ENCODE peak calls at places on chromosome 5, in six cellular contexts. P, R, T, O, J and H are unnamed samples.

GRCh38 chr5:11931638-11932037 is 27.4 kb upstream of the CTNND2 start:
- DNase-seq in O (no peak), T (no peak), R (no peak), P (no peak), J (no peak), H (no peak)

GRCh38 chr5:124342027-124342471 is 404.4 kb downstream of the ZNF608 start:
- DNase-seq in P (no peak), J (no peak), R (no peak), O (peak; percentile 34), T (no peak), H (no peak)

GRCh38 chr5:157252741-157253465 is 13.0 kb upstream of the CYFIP2 start:
- DNase-seq in T (no peak), O (peak; percentile 44), R (no peak), P (no peak), J (no peak), H (no peak)

GRCh38 chr5:157603333-157604190 is 28.0 kb upstream of the ADAM19 start:
- DNase-seq in T (no peak), J (no peak), O (peak; percentile 90), R (no peak), P (no peak), H (no peak)

GRCh38 chr5:106521701-106522100 is 1149.0 kb downstream of the EFNA5 start:
- DNase-seq in P (no peak), J (no peak), T (no peak), R (no peak), O (peak; percentile 88), H (no peak)

GRCh38 chr5:134245101-134245604 is 19.3 kb upstream of the PPP2CA start:
- DNase-seq in O (peak; percentile 68), P (no peak), T (no peak), J (no peak), R (no peak), H (peak; percentile 56)

GRCh38 chr5:62340392-62340791 is 34.4 kb downstream of the KIF2A start:
- DNase-seq in T (no peak), J (no peak), O (peak; percentile 13), R (no peak), P (no peak), H (no peak)

GRCh38 chr5:43523662-43524072 is 8.7 kb upstream of the C5orf34 start:
- DNase-seq in R (no peak), J (no peak), P (no peak), O (no peak), T (no peak), H (no peak)

GRCh38 chr5:32030686-32031478 is 143.2 kb downstream of the GOLPH3 start:
- DNase-seq in O (no peak), J (no peak), P (no peak), T (no peak), R (no peak), H (no peak)

GRCh38 chr5:71786337-71787060 is 67.4 kb downstream of the CARTPT start:
- DNase-seq in R (no peak), J (no peak), T (no peak), O (no peak), P (no peak), H (no peak)

GRCh38 chr5:38367410-38367809 is 109.1 kb downstream of the EGFLAM start:
- DNase-seq in T (no peak), J (no peak), R (no peak), O (peak; percentile 22), P (no peak), H (no peak)

GRCh38 chr5:73233053-73233460 is 60.1 kb downstream of the TMEM174 start:
- DNase-seq in J (no peak), T (no peak), O (no peak), R (no peak), P (no peak), H (no peak)

GRCh38 chr5:168404366-168404765 is 81.9 kb upstream of the RARS1 start:
- DNase-seq in T (no peak), J (no peak), R (no peak), P (no peak), O (peak; percentile 89), H (no peak)

GRCh38 chr5:174693697-174694400 is 30.5 kb upstream of the MSX2 start:
- DNase-seq in J (no peak), P (no peak), R (no peak), T (peak; percentile 39), O (no peak), H (no peak)

GRCh38 chr5:172085738-172086137 is 79.3 kb upstream of the FBXW11 start:
- DNase-seq in P (no peak), J (no peak), R (no peak), O (no peak), T (no peak), H (no peak)

GRCh38 chr5:119363936-119364335 is 8.1 kb downstream of the TNFAIP8 start:
- DNase-seq in P (no peak), J (no peak), O (no peak), R (no peak), T (no peak), H (no peak)

GRCh38 chr5:90783460-90784333 is 225.1 kb downstream of the ADGRV1 start:
- DNase-seq in R (peak; percentile 53), T (peak; percentile 58), P (peak; percentile 66), J (peak; percentile 63), O (peak; percentile 81), H (peak; percentile 69)

GRCh38 chr5:65926893-65927292 is 518 bp downstream of the ERBIN start:
- DNase-seq in T (peak; percentile 19), P (no peak), O (no peak), R (no peak), J (no peak), H (no peak)

GRCh38 chr5:179610109-179610902 is 13.2 kb downstream of the HNRNPH1 start:
- DNase-seq in R (no peak), O (no peak), J (no peak), P (peak; percentile 54), T (no peak), H (peak; percentile 21)

GRCh38 chr5:148843510-148844318 is 17.3 kb downstream of the ADRB2 start:
- DNase-seq in R (no peak), O (no peak), J (no peak), P (no peak), T (no peak), H (no peak)

GRCh38 chr5:42518595-42519067 is 95.4 kb downstream of the GHR start:
- DNase-seq in R (peak; percentile 56), O (no peak), J (no peak), T (no peak), P (no peak), H (no peak)

GRCh38 chr5:119398713-119399492 is 43.1 kb downstream of the TNFAIP8 start:
- DNase-seq in J (peak; percentile 68), R (peak; percentile 83), O (no peak), P (peak; percentile 87), T (no peak), H (no peak)

GRCh38 chr5:31393126-31393525 is 138.8 kb downstream of the DROSHA start:
- DNase-seq in J (no peak), R (no peak), T (no peak), O (no peak), P (no peak), H (no peak)

GRCh38 chr5:173667702-173668101 is 51.3 kb upstream of the BOD1 start:
- DNase-seq in J (no peak), R (no peak), O (no peak), P (no peak), T (no peak), H (no peak)

GRCh38 chr5:159783731-159784247 is 132.5 kb upstream of the ADRA1B start:
- DNase-seq in P (no peak), J (peak; percentile 47), R (no peak), O (no peak), T (no peak), H (no peak)

GRCh38 chr5:43514471-43514815 is 505 bp downstream of the C5orf34 start:
- DNase-seq in O (peak; percentile 78), R (no peak), T (no peak), P (no peak), J (no peak), H (no peak)

GRCh38 chr5:176542596-176543427 is 5.6 kb upstream of the RNF44 start:
- DNase-seq in O (no peak), R (no peak), P (peak; percentile 80), T (no peak), J (no peak), H (no peak)

GRCh38 chr5:176547811-176548210 is 1.3 kb upstream of the CDHR2 start:
- DNase-seq in J (no peak), R (no peak), P (no peak), O (no peak), T (no peak), H (no peak)

GRCh38 chr5:176543428-176544182 is 5.5 kb upstream of the CDHR2 start:
- DNase-seq in P (peak; percentile 90), J (no peak), T (peak; percentile 55), R (no peak), O (no peak), H (peak; percentile 61)

GRCh38 chr5:176545737-176546509 is 3.2 kb upstream of the CDHR2 start:
- DNase-seq in T (no peak), J (no peak), R (no peak), O (no peak), P (peak; percentile 67), H (no peak)

GRCh38 chr5:176545388-176545736 is 3.8 kb upstream of the CDHR2 start:
- DNase-seq in J (no peak), P (no peak), T (no peak), R (no peak), O (no peak), H (no peak)
- H3K4me3 ChIP-seq in J (no peak overlapping the region), P (peak overlapping the region; percentile 81), T (no peak overlapping the region), R (no peak overlapping the region), O (no peak overlapping the region), H (no peak overlapping the region)

GRCh38 chr5:16615737-16616535 is 861 bp downstream of the RETREG1 start:
- DNase-seq in T (no peak), R (no peak), P (no peak), J (no peak), O (no peak), H (no peak)
- H3K27ac ChIP-seq in T (peak overlapping the region; percentile 70), R (no peak overlapping the region), P (peak overlapping the region; percentile 60), J (peak overlapping the region; percentile 96), O (no peak overlapping the region), H (peak overlapping the region; percentile 90)

GRCh38 chr5:86684222-86684621 is 66.5 kb downstream of the COX7C start:
- DNase-seq in O (peak; percentile 35), T (no peak), J (no peak), P (no peak), R (no peak), H (no peak)

GRCh38 chr5:86675311-86675710 is 57.6 kb downstream of the COX7C start:
- DNase-seq in T (no peak), P (no peak), J (no peak), O (no peak), R (no peak), H (no peak)

GRCh38 chr5:86679949-86680348 is 62.2 kb downstream of the COX7C start:
- DNase-seq in T (no peak), R (no peak), J (no peak), P (no peak), O (no peak), H (no peak)

DNA sequence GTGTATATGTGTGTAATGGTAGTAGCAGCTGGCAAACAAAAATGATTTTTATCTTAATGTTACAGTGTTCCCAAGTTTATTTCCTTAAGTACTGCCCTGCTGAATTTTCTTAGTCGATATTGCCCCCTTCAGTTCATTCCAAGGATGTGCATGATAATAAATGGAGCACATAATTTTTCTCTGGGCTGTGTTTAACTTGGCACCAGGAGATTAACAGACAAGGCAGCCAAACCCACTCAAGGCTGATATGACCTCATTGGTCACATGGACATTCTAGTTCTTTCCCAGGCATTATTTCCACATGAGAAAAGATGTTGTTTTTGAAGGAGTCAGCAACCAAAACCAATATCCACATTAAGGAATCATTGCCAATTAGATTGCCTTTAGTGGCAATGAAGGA is 61.8 kb downstream of the COX7C start:
- DNase-seq in P (no peak), T (peak; percentile 6), R (peak; percentile 48), J (peak; percentile 67), O (peak; percentile 85), H (no peak)
- TF ChIP-seq CTCF in P (peak; percentile 66), T (no peak), R (peak; percentile 80), J (peak; percentile 68), O (peak; percentile 52), H (peak; percentile 73)

GRCh38 chr5:132746592-132747063 is 598 bp upstream of the CCNI2 start:
- DNase-seq in J (no peak), T (peak; percentile 38), P (no peak), R (no peak), O (peak; percentile 10), H (no peak)
- H3K4me3 ChIP-seq in J (no peak overlapping the region), T (peak overlapping the region; percentile 48), P (peak overlapping the region; percentile 62), R (peak overlapping the region; percentile 43), O (peak overlapping the region; percentile 44), H (peak overlapping the region; percentile 33)